ENCODE peak calls at places on chromosomes 4 and X, in four cellular contexts. P is testis, S is cardiac fibroblast, T is SJSA1. L is an unnamed sample.

GRCh38 chrX:135520022-135520552 is 373 bp upstream of the INTS6L start:
- DNase-seq in P (peak), S (peak), T (no peak), L (no peak)

GRCh38 chr4:42568610-42569207 is 88.2 kb downstream of the ATP8A1 start:
- DNase-seq in P (peak), S (peak), T (no peak), L (peak)

GRCh38 chr4:140372607-140373327 is 679 bp upstream of the SCOC start:
- DNase-seq in P (peak), S (peak), T (no peak), L (peak)

GRCh38 chr4:97153042-97153441 is 990.2 kb downstream of the STPG2 start:
- DNase-seq in P (no peak), S (peak), T (no peak), L (peak)

GRCh38 chrX:28979876-28980275 is 392.6 kb downstream of the IL1RAPL1 start:
- DNase-seq in P (no peak), S (no peak), T (no peak), L (no peak)

GRCh38 chr4:99404595-99405287 is 30.4 kb downstream of the ADH7 start:
- DNase-seq in P (no peak), S (peak), T (peak), L (no peak)

GRCh38 chrX:17052210-17052609 is 105.8 kb downstream of the REPS2 start:
- DNase-seq in P (no peak), S (no peak), T (no peak), L (no peak)

GRCh38 chr4:156374069-156374468 is 420.4 kb upstream of the CTSO start:
- DNase-seq in P (no peak), S (no peak), T (no peak), L (no peak)

GRCh38 chr4:169103966-169104412 is 93.9 kb upstream of the CBR4 start:
- DNase-seq in P (peak), S (no peak), T (peak), L (no peak)

GRCh38 chrX:24294619-24295018 is 19.2 kb downstream of the SUPT20HL2 start:
- DNase-seq in P (peak), S (peak), T (no peak), L (no peak)

GRCh38 chr4:128168701-128169100 is 107.6 kb downstream of the LARP1B start:
- DNase-seq in P (no peak), S (no peak), T (peak), L (no peak)

GRCh38 chrX:87732133-87732532 is 214.5 kb downstream of the KLHL4 start:
- DNase-seq in P (no peak), S (no peak), T (no peak), L (no peak)

GRCh38 chr4:168978001-168978700 is 31.9 kb downstream of the CBR4 start:
- DNase-seq in P (no peak), S (peak), T (no peak), L (no peak)

GRCh38 chr4:118585015-118585414 is 100.2 kb upstream of the METTL14 start:
- DNase-seq in P (no peak), S (no peak), T (no peak), L (no peak)

GRCh38 chr4:116734178-116734577 is 351.2 kb downstream of the TRAM1L1 start:
- DNase-seq in P (no peak), S (no peak), T (no peak), L (no peak)

GRCh38 chrX:42832764-42833549 is 55.0 kb upstream of the PPP1R2C start:
- DNase-seq in P (no peak), S (no peak), T (no peak), L (no peak)

GRCh38 chrX:131789664-131790063 is 233.4 kb upstream of the STK26 start:
- DNase-seq in P (no peak), S (no peak), T (no peak), L (no peak)

GRCh38 chr4:79016878-79017277 is 77.6 kb upstream of the PAQR3 start:
- DNase-seq in P (no peak), S (no peak), T (no peak), L (no peak)

GRCh38 chrX:38474543-38474942 is 86.8 kb upstream of the TSPAN7 start:
- DNase-seq in P (no peak), S (no peak), T (no peak), L (no peak)

GRCh38 chr4:2688281-2688680 is 67.9 kb downstream of the TNIP2 start:
- DNase-seq in P (no peak), S (no peak), T (no peak), L (no peak)
- H3K4me3 ChIP-seq in P (no peak), S (no peak), T (no peak), L (no peak)

GRCh38 chr4:3532714-3533336 is 603 bp upstream of the LRPAP1 start:
- DNase-seq in P (no peak), S (no peak), T (no peak), L (no peak)
- H3K4me3 ChIP-seq in P (peak), S (peak), T (peak), L (no peak)

GRCh38 chr4:102503831-102504786 is 3.0 kb downstream of the NFKB1 start:
- DNase-seq in P (no peak), S (no peak), T (no peak), L (peak)
- H3K4me3 ChIP-seq in P (no peak), S (no peak), T (no peak), L (peak)

GRCh38 chrX:13472975-13473665 is 96.3 kb upstream of the EGFL6 start:
- DNase-seq in P (no peak), S (peak), T (no peak), L (peak)
- H3K4me3 ChIP-seq in P (no peak), S (no peak), T (no peak), L (no peak)

GRCh38 chr4:23891064-23891421 is 1.2 kb upstream of the PPARGC1A start:
- DNase-seq in P (no peak), S (no peak), T (no peak), L (no peak)
- H3K4me3 ChIP-seq in P (no peak), S (no peak), T (no peak), L (no peak)

DNA sequence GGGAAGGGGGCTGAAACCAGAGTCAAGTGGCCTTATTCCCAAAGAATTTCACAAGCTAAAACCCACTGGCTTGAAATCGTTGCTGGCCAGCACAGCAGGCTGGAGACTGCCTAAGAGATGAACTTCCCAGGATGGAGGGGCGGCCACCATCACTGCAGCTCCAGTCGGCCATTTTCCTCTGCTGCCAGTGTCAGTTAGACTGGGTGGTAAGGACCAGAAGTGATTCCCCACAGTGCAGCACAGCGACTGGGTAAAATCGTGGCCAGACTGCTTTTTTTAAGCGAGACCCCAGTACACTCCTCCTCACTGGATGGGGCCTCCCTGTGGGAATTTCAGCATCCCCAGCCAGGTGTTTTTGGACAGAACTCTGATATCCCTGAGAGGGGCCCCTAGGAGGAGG is 428.0 kb downstream of the SPIN4 start:
- DNase-seq in P (no peak), S (no peak), T (no peak), L (no peak)
- H3K4me3 ChIP-seq in P (no peak), S (no peak), T (no peak), L (no peak)

GRCh38 chr4:25843340-25844097 is 19.3 kb downstream of the SEL1L3 start:
- DNase-seq in P (no peak), S (peak), T (no peak), L (no peak)
- H3K4me3 ChIP-seq in P (no peak), S (no peak), T (no peak), L (no peak)

DNA sequence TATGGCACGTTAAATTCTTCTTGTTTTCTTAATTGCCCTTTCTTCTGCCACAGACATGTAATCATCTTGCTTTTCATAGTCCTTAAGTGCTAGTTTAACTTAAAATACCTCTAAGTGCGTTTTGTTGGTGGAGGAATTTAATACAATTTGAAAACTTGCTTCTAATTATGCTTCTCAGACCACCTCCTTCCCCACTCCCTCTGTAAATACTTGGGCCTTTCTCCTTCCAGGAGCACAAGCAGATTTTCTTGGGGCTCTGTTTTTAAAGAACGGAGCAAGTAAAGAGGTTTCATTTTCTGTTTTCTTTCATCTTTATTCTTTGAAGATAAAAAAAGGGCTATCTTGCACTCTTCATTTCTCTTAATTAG is 559 bp upstream of the PCDH18 start:
- DNase-seq in P (no peak), S (peak), T (peak), L (no peak)
- H3K4me3 ChIP-seq in P (peak), S (peak), T (peak), L (peak)

DNA sequence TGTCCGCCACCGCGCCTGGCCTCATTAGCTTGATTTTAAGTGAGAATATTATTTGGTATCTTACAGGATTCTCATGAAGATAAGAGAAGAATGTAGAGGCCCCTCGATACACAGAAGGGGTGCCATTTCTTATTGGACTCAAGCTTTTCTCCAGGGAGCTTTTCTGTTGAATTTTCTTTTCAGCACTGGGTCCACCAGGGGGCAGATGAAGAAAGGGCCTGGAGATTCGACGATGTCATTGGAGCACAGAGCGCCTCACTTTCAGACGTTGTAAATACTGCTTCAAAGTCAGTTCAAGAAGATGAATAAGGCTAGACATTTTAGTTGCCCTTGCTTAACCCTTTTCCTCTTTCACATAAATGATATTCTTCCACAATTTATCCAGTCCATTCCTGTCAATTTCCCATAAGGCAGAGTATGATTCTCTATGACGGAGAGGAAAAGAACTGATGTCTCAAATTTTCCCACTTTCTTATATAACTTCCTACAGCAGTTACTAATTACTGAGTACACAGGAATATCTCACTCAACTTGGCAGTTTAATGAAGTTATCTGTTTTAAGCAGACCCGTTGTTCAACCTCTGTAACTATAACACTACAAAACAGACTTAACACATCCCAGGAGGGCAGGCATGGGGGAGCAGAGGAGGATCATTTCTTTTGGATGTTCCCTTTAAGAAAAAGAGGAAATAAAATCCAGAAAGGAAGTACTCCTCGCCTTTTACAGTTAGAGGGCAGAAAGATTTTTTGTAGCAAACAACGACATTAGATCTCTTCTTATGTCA is 12.0 kb upstream of the CENPU start:
- DNase-seq in P (peak), S (peak), T (peak), L (peak)
- H3K4me3 ChIP-seq in P (no peak), S (no peak), T (no peak), L (no peak)

GRCh38 chr4:40573593-40574311 is 55.9 kb downstream of the RBM47 start:
- DNase-seq in P (no peak), S (no peak), T (no peak), L (no peak)

GRCh38 chr4:40579983-40580382 is 49.7 kb downstream of the RBM47 start:
- DNase-seq in P (no peak), S (peak), T (no peak), L (no peak)

GRCh38 chr4:40575846-40576245 is 53.8 kb downstream of the RBM47 start:
- DNase-seq in P (no peak), S (no peak), T (no peak), L (no peak)

GRCh38 chr4:40577588-40578253 is 51.9 kb downstream of the RBM47 start:
- DNase-seq in P (no peak), S (no peak), T (no peak), L (no peak)

DNA sequence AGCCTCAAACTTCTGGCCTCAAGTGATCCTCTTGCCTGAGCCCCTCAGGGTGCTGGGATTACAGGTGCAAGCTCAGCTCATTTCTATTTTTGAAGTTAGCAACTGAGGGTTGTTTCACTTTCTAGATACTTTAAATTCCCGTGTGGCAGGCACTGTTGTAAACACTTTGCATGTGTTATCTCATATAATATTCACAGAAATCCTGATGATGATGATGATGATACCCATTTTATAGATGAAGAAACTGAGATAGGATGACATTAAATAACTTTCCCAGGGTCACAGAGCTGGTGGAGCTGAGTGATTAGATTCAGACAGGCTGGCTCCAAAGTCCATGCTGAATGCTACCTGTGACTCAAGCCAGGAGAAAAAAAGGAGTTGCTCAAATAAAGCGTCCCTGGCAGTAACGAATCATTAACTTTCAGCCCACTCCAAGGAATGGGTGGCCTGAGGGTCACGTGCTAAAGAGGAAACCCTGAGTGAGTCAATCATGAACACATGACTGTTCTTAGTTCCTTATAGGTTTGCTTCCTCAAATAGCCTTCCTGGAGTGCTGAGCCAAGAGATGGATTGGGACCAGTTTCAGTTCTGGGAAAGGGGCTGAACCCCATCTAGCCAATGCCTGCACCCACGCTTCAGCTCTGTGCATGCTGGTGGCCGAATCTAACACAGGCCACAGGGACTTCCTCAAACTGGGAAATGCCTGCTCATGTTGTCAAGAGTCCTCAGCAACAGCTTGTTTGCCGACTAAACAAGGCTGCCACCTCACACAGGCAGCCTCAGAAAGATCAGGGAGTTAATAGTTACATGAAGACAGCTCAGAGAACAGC is 52.8 kb downstream of the RBM47 start:
- DNase-seq in P (peak), S (peak), T (peak), L (no peak)
- H3K4me3 ChIP-seq in P (no peak), S (no peak), T (no peak), L (no peak)